ENCODE peak calls at places on chromosomes 4 and X, in five cellular contexts. Z, M, V, G and Y are unnamed samples.

GRCh38 chr4:146643812-146644401 is 5.2 kb downstream of the POU4F2 start:
- DNase-seq in Z (no peak), M (no peak), V (peak), G (peak), Y (no peak)

GRCh38 chr4:8860096-8860891 is 11.3 kb downstream of the HMX1 start:
- DNase-seq in Z (no peak), M (no peak), V (no peak), G (no peak), Y (no peak)

GRCh38 chrX:134158821-134159512 is 78.0 kb upstream of the CCDC160 start:
- DNase-seq in Z (no peak), M (no peak), V (no peak), G (no peak), Y (no peak)

GRCh38 chrX:13774696-13775095 is 40.1 kb downstream of the OFD1 start:
- DNase-seq in Z (no peak), M (no peak), V (peak), G (no peak), Y (no peak)

GRCh38 chr4:78226279-78226678 is 169.2 kb downstream of the FRAS1 start:
- DNase-seq in Z (no peak), M (no peak), V (no peak), G (no peak), Y (no peak)

GRCh38 chr4:150570862-150571261 is 11.1 kb upstream of the MAB21L2 start:
- DNase-seq in Z (no peak), M (no peak), V (no peak), G (peak), Y (no peak)

GRCh38 chrX:39309018-39309620 is 507.9 kb downstream of the MID1IP1 start:
- DNase-seq in Z (no peak), M (peak), V (no peak), G (peak), Y (peak)

GRCh38 chrX:123803331-123803983 is 56.4 kb upstream of the XIAP start:
- DNase-seq in Z (peak), M (peak), V (peak), G (peak), Y (no peak)

GRCh38 chr4:133148690-133149363 is at the start of gene PCDH10:
- DNase-seq in Z (peak), M (peak), V (peak), G (peak), Y (no peak)

GRCh38 chr4:924107-925096 is 7.7 kb downstream of the GAK start:
- DNase-seq in Z (no peak), M (peak), V (peak), G (no peak), Y (no peak)

GRCh38 chr4:26530094-26530493 is 39.8 kb upstream of the CCKAR start:
- DNase-seq in Z (no peak), M (no peak), V (no peak), G (no peak), Y (no peak)

DNA sequence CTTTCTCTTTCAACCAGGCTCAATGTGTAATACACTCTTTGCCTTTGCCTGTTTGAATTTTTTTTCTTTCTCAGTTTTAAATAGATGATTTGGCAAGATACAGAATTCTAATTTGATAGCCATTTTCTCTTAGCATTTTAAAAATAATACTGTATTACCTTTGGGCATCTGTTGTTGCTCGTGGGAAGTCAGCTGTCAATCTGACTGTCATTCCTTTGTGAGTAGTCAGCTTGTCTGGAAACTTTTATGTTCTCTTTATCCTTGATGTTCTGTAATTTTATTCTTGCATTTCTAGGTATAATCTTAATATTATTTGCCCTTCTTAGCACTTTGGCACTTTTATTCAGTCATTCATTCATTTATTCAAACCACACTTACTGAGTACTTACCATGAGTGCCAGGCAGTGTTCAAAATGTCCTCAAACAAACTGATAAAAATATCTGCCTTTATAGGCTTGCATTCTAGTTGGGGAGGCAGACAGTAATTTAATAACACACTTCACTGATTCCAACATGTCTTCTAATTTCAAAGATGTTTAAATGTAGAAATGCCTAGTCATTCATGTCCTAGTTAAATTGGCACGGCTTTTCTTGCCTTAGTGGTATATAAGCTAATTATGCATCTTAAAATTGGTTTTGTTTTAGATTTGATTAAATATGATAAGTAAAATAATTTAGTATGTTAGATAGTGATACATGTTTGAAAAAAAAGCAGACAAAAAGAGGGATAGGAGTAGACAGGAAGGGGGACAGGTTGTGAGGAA is 3.8 kb downstream of the USP38 start:
- DNase-seq in Z (no peak), M (no peak), V (no peak), G (no peak), Y (no peak)
- H3K4me3 ChIP-seq in Z (peak), M (peak), V (no peak), G (peak), Y (peak)

GRCh38 chr4:152936446-152937279 is 540 bp downstream of the FHDC1 start:
- DNase-seq in Z (no peak), M (peak), V (peak), G (peak), Y (no peak)

GRCh38 chr4:152935661-152936445 is at the start of gene FHDC1:
- DNase-seq in Z (no peak), M (no peak), V (no peak), G (no peak), Y (no peak)

GRCh38 chr4:152937280-152937534 is 1.1 kb downstream of the FHDC1 start:
- DNase-seq in Z (no peak), M (no peak), V (no peak), G (no peak), Y (no peak)

GRCh38 chr4:152938237-152938969 is 2.3 kb downstream of the FHDC1 start:
- DNase-seq in Z (no peak), M (no peak), V (no peak), G (no peak), Y (no peak)

GRCh38 chr4:152937535-152938236 is 1.6 kb downstream of the FHDC1 start:
- DNase-seq in Z (no peak), M (peak), V (peak), G (peak), Y (no peak)
- H3K4me3 ChIP-seq in Z (peak), M (peak), V (peak), G (peak), Y (peak)

GRCh38 chr4:86220137-86220536 is 139.7 kb downstream of the MAPK10 start:
- DNase-seq in Z (no peak), M (peak), V (peak), G (no peak), Y (no peak)
- H3K4me3 ChIP-seq in Z (no peak), M (no peak), V (no peak), G (no peak), Y (no peak)

GRCh38 chrX:137574102-137574783 is 8.3 kb downstream of the ZIC3 start:
- DNase-seq in Z (no peak), M (no peak), V (no peak), G (no peak), Y (no peak)
- H3K4me3 ChIP-seq in Z (no peak), M (no peak), V (no peak), G (peak), Y (no peak)